ENCODE peak calls at places on chromosomes 7 and 10, in five cellular contexts. N, C, A, U and T are unnamed samples.

GRCh38 chr7:141946874-141947273 is at the start of gene CLEC5A:
- DNase-seq in N (no peak), C (no peak), A (no peak), U (no peak), T (no peak)

GRCh38 chr7:25246306-25246705 is 18.0 kb upstream of the NPVF start:
- DNase-seq in N (no peak), C (no peak), A (no peak), U (no peak), T (no peak)

GRCh38 chr7:90816511-90817142 is 220.5 kb downstream of the CDK14 start:
- DNase-seq in N (peak; percentile 86), C (no peak), A (no peak), U (peak; percentile 97), T (peak; percentile 36)

GRCh38 chr7:150313870-150314269 is 9.3 kb upstream of the LRRC61 start:
- DNase-seq in N (no peak), C (no peak), A (no peak), U (no peak), T (no peak)

GRCh38 chr10:70592746-70593512 is 9.6 kb downstream of the PRF1 start:
- DNase-seq in N (no peak), C (no peak), A (peak; percentile 43), U (no peak), T (no peak)

GRCh38 chr7:158025651-158026600 is 561.7 kb downstream of the PTPRN2 start:
- DNase-seq in N (no peak), C (no peak), A (no peak), U (no peak), T (no peak)

GRCh38 chr7:144738708-144739314 is 97.0 kb downstream of the TPK1 start:
- DNase-seq in N (no peak), C (no peak), A (peak; percentile 25), U (peak; percentile 2), T (no peak)

GRCh38 chr7:101206665-101207042 is 5.8 kb upstream of the MOGAT3 start:
- DNase-seq in N (no peak), C (no peak), A (no peak), U (no peak), T (no peak)

GRCh38 chr7:99311702-99312101 is 14.0 kb upstream of the ARPC1A start:
- DNase-seq in N (no peak), C (no peak), A (no peak), U (no peak), T (no peak)

GRCh38 chr10:71134732-71135211 is 77.6 kb upstream of the UNC5B start:
- DNase-seq in N (no peak), C (no peak), A (no peak), U (no peak), T (no peak)

GRCh38 chr10:110641256-110641655 is 2.9 kb upstream of the RBM20 start:
- DNase-seq in N (no peak), C (no peak), A (no peak), U (peak; percentile 23), T (no peak)